ENCODE peak calls at places on chromosomes 11 and 22, in seven cellular contexts. One of them, this sample, is unnamed.

GRCh38 chr22:43101306-43101705 is 9.2 kb upstream of the BIK start:
- DNase-seq in neural progenitor cell: no peak
- DNase-seq in GM23338: no peak
- DNase-seq in hepatocyte: no peak
- DNase-seq in MM.1S: no peak
- DNase-seq in GM23248: no peak
- DNase-seq in PC-3: no peak
- DNase-seq in this sample: no peak

GRCh38 chr22:30606455-30607299 is at the start of gene TCN2:
- DNase-seq in PC-3: peak
- DNase-seq in neural progenitor cell: peak
- DNase-seq in GM23248: peak
- DNase-seq in hepatocyte: peak
- DNase-seq in MM.1S: peak
- DNase-seq in GM23338: peak
- DNase-seq in this sample: no peak

GRCh38 chr22:20192972-20193760 is 42.3 kb upstream of the CCDC188 start:
- DNase-seq in MM.1S: no peak
- DNase-seq in neural progenitor cell: no peak
- DNase-seq in hepatocyte: no peak
- DNase-seq in GM23248: no peak
- DNase-seq in PC-3: no peak
- DNase-seq in GM23338: peak
- DNase-seq in this sample: no peak

GRCh38 chr11:17770048-17770652 is 35.6 kb downstream of the KCNC1 start:
- DNase-seq in GM23248: no peak
- DNase-seq in PC-3: no peak
- DNase-seq in hepatocyte: peak
- DNase-seq in GM23338: peak
- DNase-seq in MM.1S: no peak
- DNase-seq in neural progenitor cell: no peak
- DNase-seq in this sample: no peak

GRCh38 chr11:1782831-1783724 is 19.4 kb upstream of the CTSD start:
- DNase-seq in MM.1S: no peak
- DNase-seq in GM23248: peak
- DNase-seq in hepatocyte: peak
- DNase-seq in neural progenitor cell: no peak
- DNase-seq in PC-3: peak
- DNase-seq in GM23338: no peak
- DNase-seq in this sample: no peak

GRCh38 chr11:131449391-131450019 is 79.1 kb downstream of the NTM start:
- DNase-seq in GM23248: no peak
- DNase-seq in hepatocyte: no peak
- DNase-seq in MM.1S: no peak
- DNase-seq in neural progenitor cell: no peak
- DNase-seq in GM23338: no peak
- DNase-seq in PC-3: no peak
- DNase-seq in this sample: no peak

GRCh38 chr11:73205666-73206343 is 12.3 kb upstream of the P2RY2 start:
- DNase-seq in GM23248: no peak
- DNase-seq in MM.1S: no peak
- DNase-seq in hepatocyte: peak
- DNase-seq in neural progenitor cell: no peak
- DNase-seq in GM23338: no peak
- DNase-seq in PC-3: no peak
- DNase-seq in this sample: no peak

GRCh38 chr11:129115652-129116585 is 76.2 kb downstream of the ARHGAP32 start:
- DNase-seq in hepatocyte: peak
- DNase-seq in PC-3: peak
- DNase-seq in GM23248: peak
- DNase-seq in neural progenitor cell: no peak
- DNase-seq in MM.1S: no peak
- DNase-seq in GM23338: no peak
- DNase-seq in this sample: peak

GRCh38 chr22:29479417-29480261 is at the start of gene NEFH:
- DNase-seq in MM.1S: no peak
- DNase-seq in GM23248: no peak
- DNase-seq in GM23338: peak
- DNase-seq in neural progenitor cell: peak
- DNase-seq in PC-3: no peak
- DNase-seq in hepatocyte: peak
- DNase-seq in this sample: no peak

GRCh38 chr22:20244744-20245576 is 23.2 kb downstream of the RTN4R start:
- DNase-seq in GM23338: no peak
- DNase-seq in GM23248: no peak
- DNase-seq in hepatocyte: no peak
- DNase-seq in MM.1S: no peak
- DNase-seq in PC-3: no peak
- DNase-seq in neural progenitor cell: peak
- DNase-seq in this sample: no peak

GRCh38 chr22:48288541-48288940 is 1526.1 kb downstream of the TBC1D22A start:
- DNase-seq in PC-3: no peak
- DNase-seq in GM23338: no peak
- DNase-seq in MM.1S: peak
- DNase-seq in GM23248: no peak
- DNase-seq in neural progenitor cell: no peak
- DNase-seq in hepatocyte: no peak
- DNase-seq in this sample: no peak

DNA sequence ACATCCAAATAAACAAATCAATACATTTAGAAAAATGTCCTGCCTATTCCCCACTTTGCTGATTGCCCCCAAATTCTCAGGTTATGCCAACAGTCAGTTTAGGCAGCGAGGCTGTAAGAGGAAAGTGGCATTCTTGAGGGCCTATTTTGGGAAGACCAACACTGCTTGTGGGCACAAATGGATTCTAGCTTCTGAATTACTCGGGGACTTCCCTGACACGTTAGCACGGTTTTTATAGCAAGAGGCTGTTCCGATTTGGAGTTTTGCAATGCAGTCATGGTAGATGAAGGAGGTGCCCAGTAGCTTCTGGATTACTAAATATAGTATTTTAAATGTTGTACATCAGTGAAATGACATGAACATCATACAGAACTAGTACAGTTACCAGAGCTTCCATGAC is 13.1 kb downstream of the RCN1 start:
- DNase-seq in PC-3: no peak
- DNase-seq in MM.1S: no peak
- DNase-seq in hepatocyte: no peak
- DNase-seq in GM23248: no peak
- DNase-seq in neural progenitor cell: no peak
- DNase-seq in GM23338: no peak
- DNase-seq in this sample: no peak
- TF ChIP-seq EZH2phosphoT487 in PC-3: no peak
- TF ChIP-seq EZH2phosphoT487 in MM.1S: no peak
- TF ChIP-seq EZH2phosphoT487 in hepatocyte: no peak
- TF ChIP-seq EZH2phosphoT487 in GM23248: no peak
- TF ChIP-seq EZH2phosphoT487 in neural progenitor cell: no peak
- TF ChIP-seq EZH2phosphoT487 in GM23338: no peak
- TF ChIP-seq EZH2phosphoT487 in this sample: no peak

DNA sequence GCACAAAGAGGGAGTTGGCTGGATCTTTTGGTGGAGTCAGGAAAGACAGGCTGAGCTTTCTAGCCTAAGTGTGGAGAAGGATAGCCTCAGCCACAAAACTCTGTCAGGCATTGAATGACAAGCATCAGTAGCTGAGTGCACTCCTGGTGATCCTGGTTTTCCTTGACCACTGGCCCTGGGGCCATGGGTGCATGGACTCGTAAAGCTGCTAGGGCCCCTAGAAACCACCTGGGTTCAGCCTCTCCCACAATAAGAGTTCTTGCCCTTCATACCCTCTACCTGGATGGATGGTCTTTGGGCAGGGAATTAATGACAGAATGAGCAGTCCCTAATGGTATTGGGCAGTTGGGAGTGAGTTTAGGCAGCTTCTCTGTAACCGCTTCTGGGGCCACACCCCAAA is 22.9 kb downstream of the TUB start:
- DNase-seq in PC-3: no peak
- DNase-seq in GM23338: no peak
- DNase-seq in MM.1S: no peak
- DNase-seq in GM23248: no peak
- DNase-seq in hepatocyte: peak
- DNase-seq in neural progenitor cell: no peak
- DNase-seq in this sample: no peak
- TF ChIP-seq EZH2phosphoT487 in PC-3: no peak
- TF ChIP-seq EZH2phosphoT487 in GM23338: no peak
- TF ChIP-seq EZH2phosphoT487 in MM.1S: no peak
- TF ChIP-seq EZH2phosphoT487 in GM23248: no peak
- TF ChIP-seq EZH2phosphoT487 in hepatocyte: no peak
- TF ChIP-seq EZH2phosphoT487 in neural progenitor cell: no peak
- TF ChIP-seq EZH2phosphoT487 in this sample: no peak

GRCh38 chr11:69003866-69004311 is 9.2 kb downstream of the MRGPRF start:
- DNase-seq in hepatocyte: peak
- DNase-seq in GM23338: no peak
- DNase-seq in GM23248: no peak
- DNase-seq in MM.1S: no peak
- DNase-seq in neural progenitor cell: no peak
- DNase-seq in PC-3: no peak
- DNase-seq in this sample: no peak

GRCh38 chr11:69006816-69007215 is 6.2 kb downstream of the MRGPRF start:
- DNase-seq in GM23338: no peak
- DNase-seq in GM23248: no peak
- DNase-seq in neural progenitor cell: no peak
- DNase-seq in MM.1S: no peak
- DNase-seq in PC-3: no peak
- DNase-seq in hepatocyte: no peak
- DNase-seq in this sample: no peak

GRCh38 chr11:69005183-69005630 is 7.8 kb downstream of the MRGPRF start:
- DNase-seq in neural progenitor cell: no peak
- DNase-seq in PC-3: no peak
- DNase-seq in GM23338: no peak
- DNase-seq in MM.1S: no peak
- DNase-seq in GM23248: no peak
- DNase-seq in hepatocyte: no peak
- DNase-seq in this sample: no peak

GRCh38 chr11:69004411-69005182 is 8.4 kb downstream of the MRGPRF start:
- DNase-seq in neural progenitor cell: no peak
- DNase-seq in hepatocyte: peak
- DNase-seq in GM23248: no peak
- DNase-seq in MM.1S: no peak
- DNase-seq in GM23338: no peak
- DNase-seq in PC-3: no peak
- DNase-seq in this sample: no peak

DNA sequence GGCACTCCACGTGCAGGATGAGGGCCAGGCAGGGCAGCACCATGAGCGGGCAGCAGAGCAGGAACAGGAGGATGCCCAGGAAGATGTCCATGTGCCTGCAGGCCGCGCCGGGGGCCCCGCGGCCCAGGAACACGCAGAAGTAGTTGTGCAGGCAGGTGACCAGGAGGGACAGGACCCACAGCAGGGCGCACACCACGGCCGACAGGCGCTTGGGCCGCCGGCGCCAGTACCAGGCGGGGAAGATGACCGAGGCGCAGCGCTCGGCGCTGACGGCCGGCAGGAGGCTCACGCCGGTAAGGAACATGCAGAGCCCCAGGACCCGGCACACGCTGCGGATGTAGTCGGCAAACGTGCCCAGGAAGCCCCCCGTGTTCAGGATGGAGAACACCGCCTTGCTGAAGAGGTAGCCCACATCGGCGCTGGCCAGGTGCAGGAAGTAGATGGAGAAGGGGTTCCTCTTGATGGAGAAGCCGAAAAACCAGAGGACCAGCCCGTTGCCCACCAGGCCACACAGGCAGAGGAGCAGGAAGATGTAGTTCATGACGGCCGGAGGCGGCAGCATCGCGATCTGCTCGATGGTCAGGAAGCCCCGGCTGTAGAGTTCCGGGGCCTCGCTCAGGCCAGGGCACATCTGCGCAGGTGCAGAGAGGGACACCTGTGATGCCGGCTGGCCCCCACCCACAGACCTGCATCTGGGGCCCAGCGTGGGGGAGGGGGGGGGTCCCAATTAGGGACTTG is 7.2 kb downstream of the MRGPRF start:
- DNase-seq in GM23338: no peak
- DNase-seq in PC-3: no peak
- DNase-seq in MM.1S: no peak
- DNase-seq in GM23248: no peak
- DNase-seq in neural progenitor cell: no peak
- DNase-seq in hepatocyte: no peak
- DNase-seq in this sample: no peak
- TF ChIP-seq EZH2phosphoT487 in GM23338: no peak
- TF ChIP-seq EZH2phosphoT487 in PC-3: no peak
- TF ChIP-seq EZH2phosphoT487 in MM.1S: no peak
- TF ChIP-seq EZH2phosphoT487 in GM23248: no peak
- TF ChIP-seq EZH2phosphoT487 in neural progenitor cell: no peak
- TF ChIP-seq EZH2phosphoT487 in hepatocyte: no peak
- TF ChIP-seq EZH2phosphoT487 in this sample: no peak

GRCh38 chr11:71999360-71999759 is 651 bp downstream of the IL18BP start:
- DNase-seq in GM23338: no peak
- DNase-seq in GM23248: peak
- DNase-seq in neural progenitor cell: no peak
- DNase-seq in MM.1S: no peak
- DNase-seq in PC-3: no peak
- DNase-seq in hepatocyte: no peak
- DNase-seq in this sample: no peak

GRCh38 chr11:72000591-72000867 is 1.8 kb downstream of the IL18BP start:
- DNase-seq in GM23338: no peak
- DNase-seq in hepatocyte: no peak
- DNase-seq in MM.1S: no peak
- DNase-seq in neural progenitor cell: no peak
- DNase-seq in PC-3: no peak
- DNase-seq in GM23248: no peak
- DNase-seq in this sample: no peak

GRCh38 chr11:71998649-71999310 is at the start of gene IL18BP:
- DNase-seq in hepatocyte: no peak
- DNase-seq in PC-3: no peak
- DNase-seq in neural progenitor cell: no peak
- DNase-seq in MM.1S: no peak
- DNase-seq in GM23248: no peak
- DNase-seq in GM23338: no peak
- DNase-seq in this sample: no peak

GRCh38 chr11:72001255-72001654 is 2.5 kb downstream of the IL18BP start:
- DNase-seq in GM23338: no peak
- DNase-seq in hepatocyte: no peak
- DNase-seq in neural progenitor cell: no peak
- DNase-seq in PC-3: no peak
- DNase-seq in GM23248: no peak
- DNase-seq in MM.1S: no peak
- DNase-seq in this sample: no peak

DNA sequence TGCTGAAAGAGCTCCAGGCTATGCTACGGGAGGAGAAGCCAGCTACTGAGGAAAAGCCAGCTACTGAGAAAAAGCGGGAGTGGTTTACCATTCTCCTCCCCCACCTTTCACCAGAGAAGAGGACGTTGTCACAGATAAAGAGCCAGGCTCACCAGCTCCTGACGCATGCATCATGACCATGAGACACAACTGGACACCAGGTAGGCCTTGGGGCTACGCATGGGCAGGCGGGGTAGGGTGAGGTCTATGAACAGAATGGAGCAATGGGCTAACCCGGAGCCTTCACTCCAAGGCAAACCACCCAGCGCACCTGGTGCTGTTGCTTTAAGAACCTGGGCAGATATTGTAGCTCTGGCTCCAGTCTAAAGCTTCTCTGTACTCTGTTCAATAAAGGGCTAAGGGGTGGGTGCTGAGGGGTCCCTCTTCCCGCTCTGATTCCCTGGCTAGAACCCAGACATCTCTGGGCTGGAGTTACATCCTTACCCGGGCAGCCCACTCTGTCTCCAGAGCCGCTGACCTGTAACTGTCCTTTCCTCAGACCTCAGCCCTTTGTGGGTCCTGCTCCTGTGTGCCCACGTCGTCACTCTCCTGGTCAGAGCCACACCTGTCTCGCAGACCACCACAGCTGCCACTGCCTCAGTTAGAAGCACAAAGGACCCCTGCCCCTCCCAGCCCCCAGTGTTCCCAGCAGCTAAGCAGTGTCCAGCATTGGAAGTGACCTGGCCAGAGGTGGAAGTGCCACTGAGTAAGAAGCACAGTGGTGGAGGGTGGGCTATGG is 1.3 kb downstream of the IL18BP start:
- DNase-seq in neural progenitor cell: no peak
- DNase-seq in hepatocyte: no peak
- DNase-seq in PC-3: no peak
- DNase-seq in MM.1S: no peak
- DNase-seq in GM23338: no peak
- DNase-seq in GM23248: no peak
- DNase-seq in this sample: no peak
- TF ChIP-seq EZH2phosphoT487 in neural progenitor cell: no peak
- TF ChIP-seq EZH2phosphoT487 in hepatocyte: no peak
- TF ChIP-seq EZH2phosphoT487 in PC-3: no peak
- TF ChIP-seq EZH2phosphoT487 in MM.1S: no peak
- TF ChIP-seq EZH2phosphoT487 in GM23338: no peak
- TF ChIP-seq EZH2phosphoT487 in GM23248: no peak
- TF ChIP-seq EZH2phosphoT487 in this sample: no peak